ENCODE peak calls at places on chromosomes 7 and 10, in five cellular contexts. Z, U, P, R and H are unnamed samples.

GRCh38 chr7:151623766-151624165 is 104.1 kb upstream of the RHEB start:
- DNase-seq in U (peak; percentile 84), R (no peak), P (no peak), Z (no peak), H (no peak)

GRCh38 chr10:69733791-69734261 is 67.9 kb upstream of the COL13A1 start:
- DNase-seq in U (peak; percentile 87), P (peak; percentile 40), R (no peak), Z (peak; percentile 34), H (no peak)

GRCh38 chr10:88256013-88256680 is 327.0 kb downstream of the RNLS start:
- DNase-seq in U (peak; percentile 66), Z (no peak), R (no peak), P (no peak), H (no peak)

GRCh38 chr7:79923953-79924352 is 210.7 kb upstream of the GNAI1 start:
- DNase-seq in U (peak; percentile 38), P (no peak), Z (peak; percentile 2), R (no peak), H (no peak)

GRCh38 chr7:95690367-95690947 is 81.9 kb upstream of the DYNC1I1 start:
- DNase-seq in P (peak; percentile 34), R (no peak), U (peak; percentile 59), Z (no peak), H (peak; percentile 27)

GRCh38 chr7:16637279-16637795 is 8.2 kb downstream of the ANKMY2 start:
- DNase-seq in Z (no peak), U (peak; percentile 43), P (no peak), R (no peak), H (no peak)

GRCh38 chr10:11539191-11539868 is 72.1 kb downstream of the USP6NL start:
- DNase-seq in R (no peak), P (no peak), U (peak; percentile 69), Z (no peak), H (no peak)

GRCh38 chr10:86180861-86181260 is 185.7 kb downstream of the GRID1 start:
- DNase-seq in Z (no peak), U (no peak), R (no peak), P (no peak), H (no peak)

GRCh38 chr7:134724606-134725005 is 54.8 kb upstream of the CALD1 start:
- DNase-seq in R (peak; percentile 41), U (peak; percentile 73), Z (no peak), P (no peak), H (no peak)

GRCh38 chr7:18754766-18755165 is 259.2 kb downstream of the HDAC9 start:
- DNase-seq in Z (no peak), U (peak; percentile 67), R (no peak), P (peak; percentile 18), H (no peak)
- TF ChIP-seq CTCF in Z (no peak), U (peak; percentile 7), R (no peak), P (no peak), H (no peak)

GRCh38 chr10:124678566-124679240 is 65.5 kb downstream of the FAM53B start:
- DNase-seq in P (no peak), U (no peak), R (no peak), Z (no peak), H (no peak)

GRCh38 chr10:124675824-124676223 is 68.4 kb downstream of the FAM53B start:
- DNase-seq in R (no peak), U (no peak), P (no peak), Z (no peak), H (no peak)

GRCh38 chr10:124676416-124677062 is 67.6 kb downstream of the FAM53B start:
- DNase-seq in Z (no peak), P (no peak), U (no peak), R (no peak), H (peak; percentile 38)

GRCh38 chr10:124677871-124678565 is 66.2 kb downstream of the FAM53B start:
- DNase-seq in R (no peak), P (no peak), U (peak; percentile 23), Z (no peak), H (no peak)

GRCh38 chr10:124677291-124677690 is 66.9 kb downstream of the FAM53B start:
- DNase-seq in P (no peak), Z (no peak), R (no peak), U (no peak), H (no peak)
- TF ChIP-seq CTCF in P (no peak), Z (no peak), R (no peak), U (no peak), H (no peak)

GRCh38 chr10:19169684-19170083 is 121.1 kb downstream of the MALRD1 start:
- DNase-seq in P (peak; percentile 5), U (peak; percentile 23), R (no peak), Z (no peak), H (no peak)

GRCh38 chr10:19164461-19164860 is 115.9 kb downstream of the MALRD1 start:
- DNase-seq in U (no peak), P (no peak), Z (no peak), R (no peak), H (no peak)

DNA sequence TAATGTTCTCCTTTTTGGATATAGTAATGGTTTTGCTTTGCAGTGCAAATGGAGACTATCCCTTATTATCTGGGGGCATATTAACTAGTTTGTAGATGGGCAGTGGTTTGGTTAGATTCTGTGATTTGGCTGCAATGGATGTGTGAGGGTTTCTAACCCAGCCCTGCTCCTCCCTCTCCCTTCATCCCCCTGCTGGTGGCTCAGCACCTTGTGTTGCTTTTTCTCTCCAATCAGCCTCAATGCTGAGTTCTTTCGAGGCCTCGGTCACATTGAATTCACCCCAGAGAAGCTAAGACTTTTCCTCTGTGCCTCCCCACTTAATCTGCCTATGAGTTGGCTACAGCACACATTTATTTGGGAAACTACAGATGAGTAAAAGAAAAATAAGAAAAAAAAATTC is 120.0 kb downstream of the MALRD1 start:
- DNase-seq in P (no peak), Z (no peak), U (peak; percentile 3), R (peak; percentile 60), H (peak; percentile 14)
- TF ChIP-seq CTCF in P (peak; percentile 44), Z (no peak), U (peak; percentile 22), R (peak; percentile 35), H (peak; percentile 39)

DNA sequence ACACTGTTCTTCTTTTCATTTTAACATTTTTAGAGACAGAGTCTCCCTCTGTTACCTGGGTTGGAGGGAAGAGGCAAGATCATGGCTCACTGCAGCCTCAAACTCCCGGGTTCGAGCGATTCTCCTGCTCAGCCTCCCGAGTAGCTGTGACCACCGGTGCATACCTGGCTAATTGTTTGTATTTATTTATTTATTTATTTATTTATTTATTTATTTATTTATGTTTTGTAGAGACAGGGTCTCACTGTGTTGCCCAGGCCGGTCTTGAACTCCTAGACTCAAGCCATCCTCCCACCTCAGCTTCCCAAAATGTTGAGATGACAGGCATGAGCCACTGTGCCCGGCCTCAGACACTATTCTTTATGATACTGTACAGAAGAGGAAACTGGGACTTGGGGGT is 1176.6 kb upstream of the AUTS2 start:
- DNase-seq in P (no peak), Z (no peak), R (no peak), U (no peak), H (no peak)
- TF ChIP-seq CTCF in P (no peak), Z (no peak), R (no peak), U (no peak), H (no peak)

GRCh38 chr10:17047908-17048307 is 81.7 kb downstream of the CUBN start:
- DNase-seq in R (no peak), Z (no peak), P (no peak), U (no peak), H (no peak)

GRCh38 chr10:17046989-17047388 is 82.6 kb downstream of the CUBN start:
- DNase-seq in Z (peak; percentile 56), P (no peak), U (no peak), R (no peak), H (no peak)

GRCh38 chr10:17051851-17052250 is 77.8 kb downstream of the CUBN start:
- DNase-seq in R (no peak), U (no peak), Z (no peak), P (no peak), H (no peak)

GRCh38 chr10:17053061-17053460 is 76.5 kb downstream of the CUBN start:
- DNase-seq in U (no peak), R (no peak), Z (no peak), P (no peak), H (no peak)

GRCh38 chr10:17049195-17049594 is 80.4 kb downstream of the CUBN start:
- DNase-seq in U (no peak), Z (no peak), P (no peak), R (no peak), H (no peak)
- TF ChIP-seq CTCF in U (no peak), Z (no peak), P (no peak), R (no peak), H (no peak)

GRCh38 chr7:154789404-154789803 is 213.5 kb downstream of the PAXIP1 start:
- DNase-seq in U (no peak), R (no peak), Z (no peak), P (no peak), H (peak; percentile 51)
- TF ChIP-seq CTCF in U (no peak), R (no peak), Z (no peak), P (peak; percentile 10), H (peak; percentile 50)

GRCh38 chr10:17617031-17617911 is at the start of gene HACD1:
- DNase-seq in R (peak; percentile 78), P (peak; percentile 38), U (peak; percentile 67), Z (no peak), H (peak; percentile 87)
- TF ChIP-seq CTCF in R (no peak), P (no peak), U (no peak), Z (peak; percentile 27), H (no peak)